ENCODE peak calls at places on chromosomes 11 and 22, in four cellular contexts. U is SK-N-SH, S is GM12878, D is HepG2. L is an unnamed sample.

GRCh38 chr22:38309614-38310517 is 7.4 kb downstream of the CSNK1E start:
- DNase-seq in U (no peak), S (no peak), D (peak), L (no peak)

GRCh38 chr11:46298699-46299424 is 21.4 kb downstream of the CREB3L1 start:
- DNase-seq in U (no peak), S (no peak), D (no peak), L (peak)

GRCh38 chr22:50732681-50733080 is 5.3 kb upstream of the ACR start:
- DNase-seq in U (no peak), S (no peak), D (no peak), L (no peak)

GRCh38 chr11:2912498-2912897 is 16.7 kb downstream of the PHLDA2 start:
- DNase-seq in U (peak), S (no peak), D (peak), L (peak)

GRCh38 chr22:38657248-38657909 is 941 bp downstream of the CBY1 start:
- DNase-seq in U (peak), S (no peak), D (peak), L (peak)

GRCh38 chr22:30694171-30694637 is 470 bp upstream of the OSBP2 start:
- DNase-seq in U (peak), S (no peak), D (no peak), L (peak)

GRCh38 chr22:37657590-37658132 is 862 bp upstream of the PDXP start:
- DNase-seq in U (peak), S (no peak), D (no peak), L (no peak)

GRCh38 chr11:111259871-111260270 is 14.3 kb downstream of the POU2AF2 start:
- DNase-seq in U (no peak), S (no peak), D (no peak), L (no peak)

GRCh38 chr11:94838027-94838610 is 70.0 kb downstream of the AMOTL1 start:
- DNase-seq in U (no peak), S (no peak), D (no peak), L (no peak)

GRCh38 chr22:28600546-28601143 is 79.0 kb downstream of the TTC28 start:
- DNase-seq in U (peak), S (no peak), D (peak), L (peak)

GRCh38 chr22:19879996-19880785 is 25.5 kb upstream of the GNB1L start:
- DNase-seq in U (peak), S (no peak), D (peak), L (no peak)

GRCh38 chr11:14386081-14386480 is 27.1 kb upstream of the RRAS2 start:
- DNase-seq in U (no peak), S (no peak), D (no peak), L (no peak)

DNA sequence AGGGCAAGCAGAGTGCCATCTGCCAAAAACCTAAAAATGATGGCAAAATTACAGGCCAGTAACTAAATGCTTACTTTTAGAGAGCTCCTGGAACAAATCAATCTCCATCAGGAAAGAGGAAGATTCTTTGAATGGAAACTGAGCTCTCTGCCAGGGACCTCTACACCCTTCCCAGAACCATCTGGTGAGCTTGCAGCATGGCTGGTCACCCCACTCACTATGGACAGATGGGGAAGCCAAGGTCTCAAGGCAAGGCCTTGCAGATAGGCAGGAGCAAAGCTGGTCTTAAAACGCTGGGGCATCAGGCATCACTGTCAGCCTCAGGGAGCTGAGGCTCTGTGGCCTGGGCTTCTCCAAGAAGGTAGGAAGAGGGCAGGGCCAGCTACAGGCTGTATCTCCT is 36.2 kb downstream of the SERGEF start:
- DNase-seq in U (no peak), S (no peak), D (no peak), L (no peak)
- TF ChIP-seq PBX3 in U (no peak), S (no peak), D (no peak), L (no peak)

DNA sequence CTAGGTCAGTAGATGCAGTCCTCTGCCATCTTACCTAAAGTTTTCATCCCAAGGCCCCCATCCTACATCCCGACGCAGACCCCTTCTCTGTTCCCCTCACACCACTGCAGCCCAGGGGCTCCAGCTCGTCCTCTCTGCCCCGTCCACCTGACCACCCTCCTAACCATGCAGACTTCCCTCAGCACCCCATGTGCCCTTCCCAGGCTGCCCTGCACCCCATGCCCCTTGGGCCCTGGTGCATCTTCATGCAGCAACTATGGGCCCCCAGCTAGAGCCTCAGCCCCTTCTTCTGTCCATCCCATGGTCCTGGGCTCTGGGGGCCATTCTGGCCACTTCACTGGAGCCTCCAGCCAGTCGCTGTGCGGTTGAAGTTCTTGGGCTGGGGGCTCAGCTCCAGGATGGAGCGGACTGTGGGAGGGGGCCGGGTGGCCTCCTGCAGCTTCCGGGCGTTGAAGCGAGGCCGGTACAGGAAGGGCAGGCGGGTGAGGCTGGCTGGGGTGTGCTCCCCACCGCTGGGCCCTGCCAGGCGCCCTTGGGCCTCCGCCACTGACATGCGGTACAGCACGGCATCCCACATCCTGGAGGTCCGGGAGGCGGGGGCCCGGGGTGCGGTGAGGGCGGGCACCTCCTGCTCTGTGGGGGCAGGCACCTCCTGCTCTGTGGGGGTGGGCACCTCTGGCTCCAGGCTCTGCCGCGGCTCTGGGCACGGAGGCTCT is 2.7 kb downstream of the PRR33 start:
- DNase-seq in U (peak), S (no peak), D (no peak), L (no peak)
- TF ChIP-seq PBX3 in U (no peak), S (no peak), D (no peak), L (no peak)

GRCh38 chr11:10916674-10917073 is 58.8 kb upstream of the ZBED5 start:
- DNase-seq in U (no peak), S (no peak), D (no peak), L (no peak)
- TF ChIP-seq PBX3 in U (no peak), S (no peak), D (no peak), L (no peak)

GRCh38 chr11:131944709-131945108 is 574.3 kb downstream of the NTM start:
- DNase-seq in U (no peak), S (no peak), D (no peak), L (no peak)
- TF ChIP-seq PBX3 in U (no peak), S (no peak), D (no peak), L (no peak)

DNA sequence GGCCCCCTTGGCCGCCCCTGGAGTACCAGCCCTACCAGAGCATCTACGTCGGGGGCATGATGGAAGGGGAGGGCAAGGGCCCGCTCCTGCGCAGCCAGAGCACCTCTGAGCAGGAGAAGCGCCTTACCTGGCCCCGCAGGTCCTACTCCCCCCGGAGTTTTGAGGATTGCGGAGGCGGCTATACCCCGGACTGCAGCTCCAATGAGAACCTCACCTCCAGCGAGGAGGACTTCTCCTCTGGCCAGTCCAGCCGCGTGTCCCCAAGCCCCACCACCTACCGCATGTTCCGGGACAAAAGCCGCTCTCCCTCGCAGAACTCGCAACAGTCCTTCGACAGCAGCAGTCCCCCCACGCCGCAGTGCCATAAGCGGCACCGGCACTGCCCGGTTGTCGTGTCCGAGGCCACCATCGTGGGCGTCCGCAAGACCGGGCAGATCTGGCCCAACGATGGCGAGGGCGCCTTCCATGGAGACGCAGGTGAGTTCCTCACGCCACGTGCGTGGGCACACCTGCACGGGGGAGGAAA is 1.5 kb downstream of the BCR start:
- DNase-seq in U (no peak), S (no peak), D (no peak), L (no peak)
- TF ChIP-seq PBX3 in U (no peak), S (no peak), D (no peak), L (no peak)

DNA sequence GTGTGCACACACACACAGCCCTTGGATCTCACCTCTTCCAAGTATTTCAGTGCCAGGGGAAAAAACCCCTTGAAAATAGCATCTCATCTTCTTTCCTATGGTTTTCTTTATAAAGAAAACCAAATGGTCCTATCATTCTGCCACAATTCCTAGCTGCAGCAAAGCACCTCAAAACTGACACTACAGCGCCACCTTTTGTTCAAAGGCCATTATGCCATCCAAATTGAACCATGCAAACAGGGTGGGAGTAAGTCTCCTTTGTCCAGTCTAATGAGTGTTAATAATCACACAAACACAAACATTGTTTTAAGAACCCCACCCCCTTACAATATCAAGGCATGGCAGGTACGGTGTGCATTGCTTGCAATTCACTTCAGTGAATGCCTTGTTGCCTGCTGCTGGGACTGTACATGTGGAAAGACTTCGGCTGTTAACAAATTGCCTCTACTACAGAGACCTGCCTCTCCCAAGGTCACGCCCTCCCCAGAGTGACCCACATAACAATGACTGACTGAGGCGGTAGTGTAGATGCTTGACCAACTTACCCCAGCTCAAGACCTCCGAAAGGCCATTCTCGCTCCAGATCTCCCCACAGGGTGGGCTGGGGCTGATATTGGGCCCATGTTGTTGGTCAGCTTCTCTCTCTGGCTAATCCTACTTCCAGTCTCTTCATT is 31.7 kb downstream of the FAM181B start:
- DNase-seq in U (peak), S (no peak), D (peak), L (peak)
- TF ChIP-seq PBX3 in U (no peak), S (no peak), D (no peak), L (no peak)

GRCh38 chr22:26134654-26135330 is 34.5 kb upstream of the SEZ6L start:
- DNase-seq in U (no peak), S (no peak), D (peak), L (peak)
- TF ChIP-seq PBX3 in U (no peak), S (no peak), D (no peak), L (no peak)